ENCODE peak calls at places on chromosomes 13 and 19, in five cellular contexts. F, P, E, X and V are unnamed samples.
A peak's percentile ranks its signal among the peaks of the same experiment; 100 is the strongest.

GRCh38 chr13:21670006-21670882 is 629 bp upstream of the FGF9 start:
- DNase-seq in F (peak; percentile 56), P (no peak), E (peak; percentile 76), X (peak; percentile 81), V (peak; percentile 39)

GRCh38 chr13:113804017-113804702 is 45.1 kb downstream of the TMEM255B start:
- DNase-seq in F (no peak), P (no peak), E (no peak), X (no peak), V (no peak)

GRCh38 chr19:33390908-33391630 is 17.6 kb downstream of the CEBPG start:
- DNase-seq in F (no peak), P (no peak), E (no peak), X (peak; percentile 29), V (no peak)

GRCh38 chr19:37329686-37330085 is 41.2 kb upstream of the ZNF527 start:
- DNase-seq in F (no peak), P (no peak), E (peak; percentile 17), X (no peak), V (no peak)

GRCh38 chr13:72170571-72170970 is 303.6 kb upstream of the DACH1 start:
- DNase-seq in F (no peak), P (no peak), E (no peak), X (no peak), V (no peak)

GRCh38 chr13:40028446-40028845 is 373.0 kb downstream of the COG6 start:
- DNase-seq in F (no peak), P (no peak), E (no peak), X (no peak), V (no peak)

GRCh38 chr13:59178344-59178743 is 985.4 kb downstream of the DIAPH3 start:
- DNase-seq in F (no peak), P (no peak), E (peak; percentile 33), X (no peak), V (no peak)

GRCh38 chr19:20860339-20860738 is 62.7 kb upstream of the ZNF85 start:
- DNase-seq in F (no peak), P (no peak), E (no peak), X (no peak), V (no peak)

GRCh38 chr13:110396913-110397379 is 89.9 kb downstream of the COL4A2 start:
- DNase-seq in F (no peak), P (no peak), E (no peak), X (no peak), V (no peak)

GRCh38 chr19:32404213-32404938 is 1.2 kb upstream of the DPY19L3 start:
- DNase-seq in F (no peak), P (no peak), E (peak; percentile 18), X (no peak), V (no peak)

GRCh38 chr13:85806553-85807175 is 7.4 kb upstream of the SLITRK6 start:
- DNase-seq in F (no peak), P (no peak), E (peak; percentile 12), X (no peak), V (no peak)

GRCh38 chr19:3398114-3398899 is 31.9 kb downstream of the NFIC start:
- DNase-seq in F (no peak), P (no peak), E (peak; percentile 75), X (no peak), V (no peak)

GRCh38 chr19:47663911-47664771 is 49.1 kb upstream of the EHD2 start:
- DNase-seq in F (no peak), P (no peak), E (no peak), X (no peak), V (no peak)

GRCh38 chr13:22801402-22802003 is 379.3 kb upstream of the SGCG start:
- DNase-seq in F (no peak), P (no peak), E (no peak), X (peak; percentile 13), V (no peak)

GRCh38 chr19:4396949-4397783 is 3.2 kb downstream of the SH3GL1 start:
- DNase-seq in F (no peak), P (no peak), E (no peak), X (no peak), V (no peak)

GRCh38 chr13:25170554-25171107 is 1.5 kb downstream of the AMER2 start:
- DNase-seq in F (no peak), P (no peak), E (peak; percentile 62), X (peak; percentile 49), V (no peak)

GRCh38 chr13:94967183-94968039 is 255.1 kb upstream of the SOX21 start:
- DNase-seq in F (no peak), P (no peak), E (peak; percentile 60), X (peak; percentile 56), V (no peak)

GRCh38 chr13:26062853-26063444 is 11.1 kb upstream of the SHISA2 start:
- DNase-seq in F (no peak), P (no peak), E (peak; percentile 46), X (peak; percentile 38), V (peak; percentile 19)

GRCh38 chr19:11697284-11697855 is 41.4 kb downstream of the ZNF823 start:
- DNase-seq in F (no peak), P (no peak), E (no peak), X (no peak), V (no peak)

GRCh38 chr19:48571378-48572162 is 19.6 kb downstream of the SULT2B1 start:
- DNase-seq in F (no peak), P (no peak), E (no peak), X (no peak), V (no peak)

GRCh38 chr13:44801990-44802389 is 187.3 kb downstream of the NUFIP1 start:
- DNase-seq in F (no peak), P (no peak), E (no peak), X (no peak), V (no peak)

GRCh38 chr19:38856813-38857212 is 7.0 kb upstream of the HNRNPL start:
- DNase-seq in F (no peak), P (no peak), E (no peak), X (no peak), V (no peak)

GRCh38 chr13:67137044-67137735 is 92.9 kb downstream of the PCDH9 start:
- DNase-seq in F (no peak), P (no peak), E (no peak), X (no peak), V (no peak)

GRCh38 chr19:6774821-6775707 is 2.6 kb downstream of the VAV1 start:
- DNase-seq in F (no peak), P (no peak), E (no peak), X (no peak), V (no peak)

GRCh38 chr19:48614436-48615144 is at the start of gene FAM83E:
- DNase-seq in F (no peak), P (no peak), E (peak; percentile 85), X (peak; percentile 48), V (no peak)

GRCh38 chr13:113936166-113936565 is 37.7 kb downstream of the C13orf46 start:
- DNase-seq in F (no peak), P (no peak), E (no peak), X (no peak), V (no peak)